ENCODE peak calls at places on chromosome 16, in nine cellular contexts. One of them, this sample, is unnamed. For H3K36me3 and H3K4me1, the result is how much of the 10 kb centered on the place peaks cover.

GRCh38 chr16:9969580-9969979 is 212.6 kb downstream of the GRIN2A start:
- DNase-seq in uterus: no peak
- DNase-seq in esophagus squamous epithelium: no peak
- DNase-seq in GM12878: no peak
- DNase-seq in prostate gland: no peak
- DNase-seq in tibial nerve: no peak
- DNase-seq in ovary: no peak
- DNase-seq in IMR-90: no peak
- DNase-seq in testis: no peak
- DNase-seq in this sample: no peak

GRCh38 chr16:56860226-56861020 is 4.6 kb upstream of the SLC12A3 start:
- DNase-seq in uterus: no peak
- DNase-seq in IMR-90: no peak
- DNase-seq in tibial nerve: no peak
- DNase-seq in esophagus squamous epithelium: no peak
- DNase-seq in testis: no peak
- DNase-seq in ovary: no peak
- DNase-seq in prostate gland: no peak
- DNase-seq in GM12878: peak
- DNase-seq in this sample: no peak

GRCh38 chr16:73572135-73572534 is 524.2 kb upstream of the ZFHX3 start:
- DNase-seq in GM12878: no peak
- DNase-seq in uterus: no peak
- DNase-seq in testis: no peak
- DNase-seq in IMR-90: no peak
- DNase-seq in tibial nerve: peak
- DNase-seq in prostate gland: peak
- DNase-seq in ovary: no peak
- DNase-seq in esophagus squamous epithelium: no peak
- DNase-seq in this sample: peak

GRCh38 chr16:19014456-19014855 is 30.7 kb downstream of the TMC7 start:
- DNase-seq in GM12878: no peak
- DNase-seq in ovary: no peak
- DNase-seq in prostate gland: no peak
- DNase-seq in uterus: no peak
- DNase-seq in testis: no peak
- DNase-seq in esophagus squamous epithelium: no peak
- DNase-seq in IMR-90: no peak
- DNase-seq in tibial nerve: no peak
- DNase-seq in this sample: no peak

GRCh38 chr16:51097729-51098128 is 53.3 kb downstream of the SALL1 start:
- DNase-seq in uterus: no peak
- DNase-seq in IMR-90: no peak
- DNase-seq in ovary: no peak
- DNase-seq in tibial nerve: no peak
- DNase-seq in esophagus squamous epithelium: no peak
- DNase-seq in testis: no peak
- DNase-seq in GM12878: no peak
- DNase-seq in prostate gland: no peak
- DNase-seq in this sample: no peak

GRCh38 chr16:61148930-61149329 is 887.3 kb downstream of the CDH8 start:
- DNase-seq in GM12878: no peak
- DNase-seq in esophagus squamous epithelium: no peak
- DNase-seq in uterus: no peak
- DNase-seq in testis: no peak
- DNase-seq in IMR-90: no peak
- DNase-seq in prostate gland: no peak
- DNase-seq in tibial nerve: no peak
- DNase-seq in ovary: no peak
- DNase-seq in this sample: no peak

GRCh38 chr16:80171199-80171598 is 369.6 kb upstream of the DYNLRB2 start:
- DNase-seq in esophagus squamous epithelium: no peak
- DNase-seq in uterus: no peak
- DNase-seq in GM12878: no peak
- DNase-seq in prostate gland: no peak
- DNase-seq in IMR-90: no peak
- DNase-seq in tibial nerve: no peak
- DNase-seq in testis: no peak
- DNase-seq in ovary: no peak
- DNase-seq in this sample: no peak

GRCh38 chr16:48382131-48382530 is 3.1 kb downstream of the SIAH1 start:
- DNase-seq in testis: no peak
- DNase-seq in esophagus squamous epithelium: no peak
- DNase-seq in GM12878: no peak
- DNase-seq in ovary: no peak
- DNase-seq in IMR-90: no peak
- DNase-seq in uterus: no peak
- DNase-seq in tibial nerve: no peak
- DNase-seq in prostate gland: no peak
- DNase-seq in this sample: no peak

GRCh38 chr16:17238285-17239028 is 232.3 kb downstream of the XYLT1 start:
- DNase-seq in esophagus squamous epithelium: no peak
- DNase-seq in tibial nerve: no peak
- DNase-seq in prostate gland: no peak
- DNase-seq in ovary: no peak
- DNase-seq in GM12878: no peak
- DNase-seq in testis: no peak
- DNase-seq in IMR-90: no peak
- DNase-seq in uterus: no peak
- DNase-seq in this sample: no peak

GRCh38 chr16:85752511-85753420 is 1.9 kb upstream of the C16orf74 start:
- DNase-seq in uterus: peak
- DNase-seq in tibial nerve: no peak
- DNase-seq in esophagus squamous epithelium: no peak
- DNase-seq in GM12878: no peak
- DNase-seq in ovary: peak
- DNase-seq in testis: peak
- DNase-seq in IMR-90: peak
- DNase-seq in prostate gland: peak
- DNase-seq in this sample: peak

GRCh38 chr16:78647019-78647418 is 547.6 kb downstream of the WWOX start:
- DNase-seq in testis: no peak
- DNase-seq in uterus: no peak
- DNase-seq in IMR-90: no peak
- DNase-seq in tibial nerve: no peak
- DNase-seq in esophagus squamous epithelium: no peak
- DNase-seq in GM12878: no peak
- DNase-seq in ovary: no peak
- DNase-seq in prostate gland: no peak
- DNase-seq in this sample: no peak

GRCh38 chr16:81519298-81520150 is 74.9 kb downstream of the CMIP start:
- DNase-seq in tibial nerve: no peak
- DNase-seq in uterus: no peak
- DNase-seq in IMR-90: no peak
- DNase-seq in testis: no peak
- DNase-seq in ovary: no peak
- DNase-seq in prostate gland: no peak
- DNase-seq in esophagus squamous epithelium: no peak
- DNase-seq in GM12878: peak
- DNase-seq in this sample: no peak

GRCh38 chr16:35798885-35799426 is 2339.5 kb downstream of the TP53TG3F start:
- DNase-seq in IMR-90: no peak
- DNase-seq in ovary: no peak
- DNase-seq in prostate gland: no peak
- DNase-seq in esophagus squamous epithelium: no peak
- DNase-seq in tibial nerve: no peak
- DNase-seq in uterus: no peak
- DNase-seq in GM12878: no peak
- DNase-seq in testis: no peak
- DNase-seq in this sample: no peak

GRCh38 chr16:29784901-29785500 is 5.5 kb upstream of the KIF22 start:
- DNase-seq in prostate gland: peak
- DNase-seq in IMR-90: peak
- DNase-seq in uterus: peak
- DNase-seq in tibial nerve: no peak
- DNase-seq in testis: peak
- DNase-seq in ovary: peak
- DNase-seq in esophagus squamous epithelium: no peak
- DNase-seq in GM12878: no peak
- DNase-seq in this sample: peak

GRCh38 chr16:59210955-59211541 is 476.9 kb upstream of the GOT2 start:
- DNase-seq in GM12878: no peak
- DNase-seq in prostate gland: peak
- DNase-seq in esophagus squamous epithelium: no peak
- DNase-seq in uterus: no peak
- DNase-seq in ovary: no peak
- DNase-seq in tibial nerve: peak
- DNase-seq in IMR-90: peak
- DNase-seq in testis: peak
- DNase-seq in this sample: peak

GRCh38 chr16:28975158-28975603 is 603 bp downstream of the SPNS1 start:
- DNase-seq in GM12878: no peak
- DNase-seq in uterus: no peak
- DNase-seq in tibial nerve: no peak
- DNase-seq in ovary: no peak
- DNase-seq in IMR-90: no peak
- DNase-seq in esophagus squamous epithelium: no peak
- DNase-seq in testis: no peak
- DNase-seq in prostate gland: no peak
- DNase-seq in this sample: no peak

GRCh38 chr16:87830673-87831420 is 38.5 kb downstream of the SLC7A5 start:
- DNase-seq in IMR-90: no peak
- DNase-seq in testis: no peak
- DNase-seq in uterus: no peak
- DNase-seq in ovary: no peak
- DNase-seq in tibial nerve: no peak
- DNase-seq in esophagus squamous epithelium: no peak
- DNase-seq in prostate gland: no peak
- DNase-seq in GM12878: no peak
- DNase-seq in this sample: no peak

DNA sequence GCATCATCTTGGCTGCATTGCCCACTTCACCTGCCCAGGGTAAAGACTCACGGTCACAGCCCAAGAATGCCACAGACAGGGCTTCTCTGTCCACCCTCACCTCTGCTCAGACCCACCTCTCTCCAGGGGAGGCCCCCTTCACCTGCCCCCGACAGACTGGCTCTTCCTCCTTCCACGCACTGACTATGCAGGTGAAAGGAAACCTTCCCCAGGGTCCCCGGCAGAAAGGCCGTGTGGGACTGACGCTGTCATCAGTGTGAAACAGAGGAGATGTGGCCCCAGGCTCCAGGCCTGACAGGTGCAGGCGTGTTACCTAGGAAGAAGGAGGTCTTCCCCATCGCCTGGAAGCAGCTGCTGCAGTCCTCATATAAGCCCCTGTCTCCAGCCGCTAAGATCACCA is 9.3 kb upstream of the ROGDI start:
- DNase-seq in testis: no peak
- DNase-seq in uterus: no peak
- DNase-seq in IMR-90: no peak
- DNase-seq in tibial nerve: no peak
- DNase-seq in prostate gland: no peak
- DNase-seq in ovary: no peak
- DNase-seq in esophagus squamous epithelium: no peak
- DNase-seq in GM12878: no peak
- DNase-seq in this sample: no peak
- H3K36me3 ChIP-seq in testis: under half
- H3K36me3 ChIP-seq in uterus: under half
- H3K36me3 ChIP-seq in IMR-90: under half
- H3K36me3 ChIP-seq in tibial nerve: under half
- H3K36me3 ChIP-seq in prostate gland: under half
- H3K36me3 ChIP-seq in ovary: under half
- H3K36me3 ChIP-seq in esophagus squamous epithelium: under half
- H3K36me3 ChIP-seq in GM12878: under half
- H3K36me3 ChIP-seq in this sample: under half

GRCh38 chr16:24984101-24984500 is 31.1 kb downstream of the ARHGAP17 start:
- DNase-seq in ovary: no peak
- DNase-seq in IMR-90: no peak
- DNase-seq in uterus: no peak
- DNase-seq in tibial nerve: no peak
- DNase-seq in prostate gland: no peak
- DNase-seq in GM12878: no peak
- DNase-seq in testis: no peak
- DNase-seq in esophagus squamous epithelium: no peak
- DNase-seq in this sample: no peak
- H3K4me1 ChIP-seq in ovary: under half
- H3K4me1 ChIP-seq in IMR-90: under half
- H3K4me1 ChIP-seq in uterus: under half
- H3K4me1 ChIP-seq in tibial nerve: under half
- H3K4me1 ChIP-seq in prostate gland: under half
- H3K4me1 ChIP-seq in GM12878: under half
- H3K4me1 ChIP-seq in testis: under half
- H3K4me1 ChIP-seq in esophagus squamous epithelium: under half
- H3K4me1 ChIP-seq in this sample: under half

DNA sequence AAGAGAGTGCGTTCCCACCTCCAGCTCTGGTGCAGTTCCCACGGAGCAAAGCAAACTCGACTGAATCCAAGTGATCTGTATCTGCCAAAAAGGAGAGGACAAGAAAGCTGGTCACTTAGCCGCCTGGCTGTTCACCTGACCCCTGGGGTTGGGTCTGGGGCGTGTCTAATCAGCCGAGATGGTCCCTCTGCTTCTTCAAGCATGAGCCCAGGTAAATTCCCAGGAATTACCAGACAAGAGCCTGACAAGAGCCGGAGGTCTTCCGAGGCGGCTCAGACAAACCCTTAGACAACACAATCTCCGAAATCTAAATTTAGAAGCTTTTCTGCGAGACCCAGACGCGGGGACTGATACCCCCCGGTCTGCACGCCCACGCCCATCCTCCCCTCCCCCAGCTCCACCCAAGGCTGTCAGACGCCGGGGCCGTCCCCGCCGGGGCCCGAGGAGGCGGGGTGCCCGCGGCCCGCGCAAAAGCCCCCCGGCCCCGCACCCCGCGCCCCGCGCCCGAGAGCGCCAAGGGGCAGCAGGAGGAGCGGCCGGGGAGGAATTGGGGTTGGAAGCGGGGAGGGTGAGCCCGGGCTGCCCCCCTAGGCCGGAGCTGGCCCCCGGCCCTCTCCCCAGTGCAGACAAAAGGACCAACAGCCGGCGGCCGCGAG is 661 bp downstream of the ZNF821 start:
- DNase-seq in GM12878: no peak
- DNase-seq in prostate gland: peak
- DNase-seq in ovary: peak
- DNase-seq in uterus: peak
- DNase-seq in tibial nerve: no peak
- DNase-seq in IMR-90: peak
- DNase-seq in testis: peak
- DNase-seq in esophagus squamous epithelium: no peak
- DNase-seq in this sample: peak
- H3K27ac ChIP-seq in GM12878: peak
- H3K27ac ChIP-seq in prostate gland: peak
- H3K27ac ChIP-seq in ovary: peak
- H3K27ac ChIP-seq in uterus: peak
- H3K27ac ChIP-seq in tibial nerve: peak
- H3K27ac ChIP-seq in IMR-90: peak
- H3K27ac ChIP-seq in testis: peak
- H3K27ac ChIP-seq in esophagus squamous epithelium: peak
- H3K27ac ChIP-seq in this sample: peak

GRCh38 chr16:11774065-11774626 is 22.9 kb downstream of the ZC3H7A start:
- DNase-seq in uterus: no peak
- DNase-seq in testis: no peak
- DNase-seq in ovary: no peak
- DNase-seq in GM12878: no peak
- DNase-seq in prostate gland: no peak
- DNase-seq in IMR-90: no peak
- DNase-seq in tibial nerve: no peak
- DNase-seq in esophagus squamous epithelium: no peak
- DNase-seq in this sample: no peak

DNA sequence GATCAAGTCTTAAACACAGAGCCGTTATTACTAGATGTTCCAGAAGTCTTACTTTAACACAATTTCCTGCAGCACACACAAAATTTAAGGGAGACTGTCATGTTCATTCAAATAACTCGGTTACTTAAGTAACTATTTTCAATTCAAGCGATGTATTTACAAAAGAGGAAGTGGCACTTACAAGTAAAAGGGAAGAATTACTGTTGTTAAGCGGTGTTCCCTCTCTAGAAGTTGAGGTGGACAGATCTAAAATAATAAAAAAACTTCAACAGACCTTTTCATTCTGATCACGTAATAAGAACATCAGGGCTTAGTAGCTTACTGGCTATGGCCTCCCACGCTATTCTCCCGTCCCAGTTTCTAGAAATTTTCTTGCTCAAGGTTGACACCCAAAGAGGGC is 26.2 kb upstream of the TXNDC11 start:
- DNase-seq in testis: no peak
- DNase-seq in uterus: no peak
- DNase-seq in esophagus squamous epithelium: no peak
- DNase-seq in tibial nerve: no peak
- DNase-seq in ovary: no peak
- DNase-seq in IMR-90: no peak
- DNase-seq in GM12878: peak
- DNase-seq in prostate gland: no peak
- DNase-seq in this sample: no peak
- H3K36me3 ChIP-seq in testis: under half
- H3K36me3 ChIP-seq in uterus: under half
- H3K36me3 ChIP-seq in esophagus squamous epithelium: under half
- H3K36me3 ChIP-seq in tibial nerve: under half
- H3K36me3 ChIP-seq in ovary: under half
- H3K36me3 ChIP-seq in IMR-90: half or more
- H3K36me3 ChIP-seq in GM12878: under half
- H3K36me3 ChIP-seq in prostate gland: under half
- H3K36me3 ChIP-seq in this sample: under half